ENCODE peak calls at places on chromosomes 2 and 18, in four cellular contexts. E, F, U and H are unnamed samples.

GRCh38 chr2:119223521-119224390 is at the start of gene STEAP3:
- DNase-seq in E (peak), F (peak), U (peak), H (peak)

GRCh38 chr18:10207682-10208081 is 246.8 kb upstream of the APCDD1 start:
- DNase-seq in E (no peak), F (no peak), U (no peak), H (no peak)

GRCh38 chr2:136129601-136130000 is 11.7 kb upstream of the CXCR4 start:
- DNase-seq in E (no peak), F (no peak), U (no peak), H (no peak)

GRCh38 chr2:73896362-73897239 is 3.8 kb downstream of the ACTG2 start:
- DNase-seq in E (no peak), F (no peak), U (no peak), H (no peak)

GRCh38 chr2:44549099-44549471 is 187.3 kb downstream of the CAMKMT start:
- DNase-seq in E (no peak), F (no peak), U (no peak), H (no peak)

GRCh38 chr2:207926133-207927076 is 98.9 kb downstream of the PLEKHM3 start:
- DNase-seq in E (no peak), F (peak), U (no peak), H (no peak)

GRCh38 chr2:238658054-238658407 is 189.9 kb upstream of the TWIST2 start:
- DNase-seq in E (no peak), F (no peak), U (no peak), H (no peak)

GRCh38 chr18:40366521-40366920 is 1588.5 kb upstream of the PIK3C3 start:
- DNase-seq in E (no peak), F (no peak), U (no peak), H (no peak)

GRCh38 chr2:190486037-190486623 is 48.4 kb downstream of the NEMP2 start:
- DNase-seq in E (no peak), F (no peak), U (no peak), H (no peak)

GRCh38 chr2:17228461-17228860 is 289.8 kb downstream of the RAD51AP2 start:
- DNase-seq in E (no peak), F (no peak), U (no peak), H (no peak)

GRCh38 chr2:46098606-46099005 is 198.6 kb upstream of the EPAS1 start:
- DNase-seq in E (no peak), F (peak), U (no peak), H (no peak)

GRCh38 chr2:106789185-106789584 is 96.8 kb downstream of the ST6GAL2 start:
- DNase-seq in E (peak), F (no peak), U (no peak), H (no peak)

GRCh38 chr2:150710916-150711315 is 223.4 kb upstream of the RND3 start:
- DNase-seq in E (no peak), F (no peak), U (no peak), H (no peak)

GRCh38 chr2:200603972-200604371 is 18.2 kb downstream of the AOX1 start:
- DNase-seq in E (no peak), F (peak), U (no peak), H (no peak)

GRCh38 chr2:19861771-19862170 is 40.0 kb downstream of the TTC32 start:
- DNase-seq in E (no peak), F (no peak), U (no peak), H (no peak)

GRCh38 chr2:32772623-32773221 is 144.9 kb downstream of the TTC27 start:
- DNase-seq in E (peak), F (peak), U (peak), H (peak)

GRCh38 chr18:11944786-11945185 is 36.5 kb upstream of the IMPA2 start:
- DNase-seq in E (no peak), F (no peak), U (no peak), H (no peak)

GRCh38 chr2:221156335-221156734 is 415.8 kb downstream of the EPHA4 start:
- DNase-seq in E (no peak), F (no peak), U (peak), H (no peak)

GRCh38 chr18:23591011-23591410 is 4.7 kb upstream of the NPC1 start:
- DNase-seq in E (no peak), F (no peak), U (no peak), H (no peak)

GRCh38 chr2:233093721-233094120 is 33.6 kb downstream of the INPP5D start:
- DNase-seq in E (no peak), F (no peak), U (no peak), H (no peak)

GRCh38 chr2:174673405-174673804 is 75.8 kb upstream of the WIPF1 start:
- DNase-seq in E (no peak), F (no peak), U (no peak), H (no peak)

GRCh38 chr18:23072079-23072478 is 63.2 kb upstream of the CABLES1 start:
- DNase-seq in E (no peak), F (no peak), U (no peak), H (no peak)

GRCh38 chr2:138707424-138708074 is 72.6 kb downstream of the NXPH2 start:
- DNase-seq in E (no peak), F (no peak), U (no peak), H (no peak)

GRCh38 chr18:2921778-2922177 is 75.0 kb downstream of the EMILIN2 start:
- DNase-seq in E (no peak), F (no peak), U (no peak), H (no peak)

GRCh38 chr2:240467659-240468299 is 32.3 kb downstream of the GPC1 start:
- DNase-seq in E (no peak), F (no peak), U (no peak), H (peak)

GRCh38 chr18:41660654-41661053 is 294.4 kb upstream of the PIK3C3 start:
- DNase-seq in E (no peak), F (no peak), U (no peak), H (no peak)

GRCh38 chr2:36165132-36165531 is 190.4 kb upstream of the CRIM1 start:
- DNase-seq in E (no peak), F (peak), U (no peak), H (no peak)

GRCh38 chr2:73256618-73256922 is 22.5 kb downstream of the CCT7 start:
- DNase-seq in E (no peak), F (no peak), U (no peak), H (no peak)

GRCh38 chr2:171347158-171347557 is 86.6 kb downstream of the METTL8 start:
- DNase-seq in E (no peak), F (no peak), U (no peak), H (no peak)

GRCh38 chr2:233832414-233832813 is 21.9 kb downstream of the HJURP start:
- DNase-seq in E (no peak), F (no peak), U (no peak), H (no peak)

GRCh38 chr18:47898696-47899095 is 31.8 kb downstream of the SMAD2 start:
- DNase-seq in E (no peak), F (peak), U (no peak), H (no peak)

GRCh38 chr2:206368933-206369569 is 74.3 kb upstream of the ADAM23 start:
- DNase-seq in E (no peak), F (no peak), U (no peak), H (no peak)

GRCh38 chr2:128314348-128315121 is 4.1 kb downstream of the HS6ST1 start:
- DNase-seq in E (no peak), F (no peak), U (no peak), H (peak)

GRCh38 chr18:45384137-45384998 is 230.9 kb upstream of the SLC14A2 start:
- DNase-seq in E (peak), F (peak), U (peak), H (peak)

GRCh38 chr2:200862532-200863000 is 1.9 kb downstream of the CLK1 start:
- DNase-seq in E (no peak), F (peak), U (no peak), H (peak)

GRCh38 chr18:8814206-8814605 is 108.8 kb downstream of the MTCL1 start:
- DNase-seq in E (no peak), F (no peak), U (no peak), H (no peak)
- TF ChIP-seq ELF1 in E (no peak), F (no peak), U (no peak), H (no peak)

GRCh38 chr2:38581193-38582147 is 21.3 kb downstream of the HNRNPLL start:
- DNase-seq in E (peak), F (peak), U (peak), H (peak)
- TF ChIP-seq ELF1 in E (no peak), F (no peak), U (no peak), H (no peak)

GRCh38 chr18:43279015-43279758 is 1.9 kb upstream of the SYT4 start:
- DNase-seq in E (no peak), F (peak), U (no peak), H (peak)
- TF ChIP-seq ELF1 in E (no peak), F (no peak), U (no peak), H (no peak)

DNA sequence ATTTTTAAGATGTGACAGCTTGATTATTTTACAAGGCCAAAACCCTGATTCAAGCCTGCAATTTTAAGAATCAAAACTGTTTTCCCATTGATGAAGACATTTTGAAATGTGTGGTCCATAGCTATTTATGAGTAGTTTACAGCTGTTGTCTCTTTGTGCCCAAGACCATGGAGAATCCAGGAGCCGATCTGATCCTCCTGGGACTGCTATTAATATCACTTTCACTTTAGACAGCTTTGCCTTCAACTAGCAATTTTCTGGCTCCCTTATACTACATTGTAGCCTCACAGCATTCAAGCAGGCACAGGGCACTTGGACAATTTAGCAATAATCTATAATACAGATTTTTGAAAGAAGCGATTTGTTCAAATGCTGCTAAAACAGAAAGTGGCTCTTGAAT is 172.9 kb downstream of the SLC8A1 start:
- DNase-seq in E (no peak), F (no peak), U (no peak), H (no peak)
- TF ChIP-seq ELF1 in E (no peak), F (no peak), U (no peak), H (no peak)

GRCh38 chr2:173175222-173175621 is 99.6 kb downstream of the MAP3K20 start:
- DNase-seq in E (no peak), F (no peak), U (no peak), H (no peak)

GRCh38 chr2:173171924-173172643 is 96.4 kb downstream of the MAP3K20 start:
- DNase-seq in E (no peak), F (no peak), U (no peak), H (no peak)
- TF ChIP-seq ELF1 in E (no peak), F (no peak), U (no peak), H (no peak)

GRCh38 chr2:71611781-71612545 is 158.6 kb downstream of the DYSF start:
- DNase-seq in E (no peak), F (no peak), U (no peak), H (no peak)

GRCh38 chr2:71613953-71614925 is 160.9 kb downstream of the DYSF start:
- DNase-seq in E (no peak), F (no peak), U (no peak), H (no peak)

GRCh38 chr2:71612581-71613520 is 159.5 kb downstream of the DYSF start:
- DNase-seq in E (no peak), F (no peak), U (no peak), H (peak)

GRCh38 chr2:71614976-71615768 is 161.8 kb downstream of the DYSF start:
- DNase-seq in E (no peak), F (peak), U (no peak), H (peak)

GRCh38 chr2:71613566-71613952 is 160.2 kb downstream of the DYSF start:
- DNase-seq in E (no peak), F (no peak), U (no peak), H (peak)
- TF ChIP-seq ELF1 in E (no peak), F (no peak), U (no peak), H (no peak)

DNA sequence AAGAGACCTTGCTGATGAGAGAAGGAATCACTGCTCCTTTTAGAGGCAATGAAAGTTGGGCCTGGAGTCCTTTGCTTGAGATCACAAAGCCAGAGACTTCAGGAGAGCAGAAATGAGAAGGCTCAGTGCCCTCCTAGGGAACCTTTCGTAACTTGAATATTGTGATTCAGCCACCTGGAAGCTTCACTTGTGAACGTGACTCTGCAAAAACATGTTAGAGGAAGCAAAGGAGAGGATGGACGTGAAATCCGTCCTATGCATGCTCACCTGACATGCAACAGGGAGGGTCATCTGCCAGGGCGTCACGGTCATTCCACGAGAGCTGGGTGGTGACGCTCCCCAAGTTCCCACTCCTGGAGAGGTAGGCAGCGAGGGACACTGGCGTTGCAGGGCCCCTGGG is 243.6 kb downstream of the AGAP1 start:
- DNase-seq in E (no peak), F (no peak), U (no peak), H (no peak)
- TF ChIP-seq ELF1 in E (no peak), F (no peak), U (no peak), H (no peak)

DNA sequence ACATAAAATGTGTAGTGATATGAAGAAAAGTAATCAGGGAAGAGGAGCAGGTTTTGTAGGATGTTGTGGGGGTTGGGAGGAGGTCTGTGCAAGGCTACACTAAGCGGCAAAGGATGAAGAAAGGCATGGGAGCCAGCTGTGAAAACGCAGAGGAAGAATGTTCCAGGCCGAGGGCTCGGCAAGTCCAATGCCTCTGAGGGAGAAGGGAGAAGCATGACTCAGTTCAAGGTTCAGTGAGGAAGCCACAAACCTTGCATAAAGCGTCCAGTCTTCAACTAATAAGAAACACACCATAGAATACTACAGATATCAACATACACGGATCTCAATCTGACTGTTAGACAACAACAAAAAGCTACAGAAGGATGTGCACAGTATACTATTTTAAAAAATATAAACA is 16.2 kb downstream of the EPB41L3 start:
- DNase-seq in E (no peak), F (no peak), U (no peak), H (no peak)
- TF ChIP-seq ELF1 in E (no peak), F (no peak), U (no peak), H (no peak)

GRCh38 chr2:1721706-1722483 is 22.4 kb downstream of the PXDN start:
- DNase-seq in E (no peak), F (no peak), U (no peak), H (peak)
- TF ChIP-seq ELF1 in E (no peak), F (no peak), U (no peak), H (no peak)

GRCh38 chr2:226977775-226978190 is 141.9 kb downstream of the RHBDD1 start:
- DNase-seq in E (peak), F (no peak), U (no peak), H (peak)
- TF ChIP-seq ELF1 in E (no peak), F (no peak), U (no peak), H (no peak)